ENCODE peak calls at places on chromosomes 12 and 14, in eight cellular contexts. Q is pancreas, K is foreskin fibroblast, B is lung, O is left ventricle myocardium inferior, T is A673, F is colonic mucosa, W is endothelial cell of umbilical vein. E is an unnamed sample.

GRCh38 chr12:104930388-104931326 is 27.4 kb downstream of the SLC41A2 start:
- DNase-seq in B (no peak), K (peak; percentile 16), W (peak; percentile 30), T (no peak), Q (no peak), O (no peak), F (no peak), E (peak; percentile 74)

GRCh38 chr14:105092912-105093425 is 27.7 kb upstream of the GPR132 start:
- DNase-seq in B (peak; percentile 64), Q (peak; percentile 85), T (peak; percentile 68), F (peak; percentile 59), W (peak; percentile 35), K (peak; percentile 85), O (peak; percentile 72), E (peak; percentile 45)

GRCh38 chr12:95473440-95473946 is 459 bp upstream of the METAP2 start:
- DNase-seq in W (peak; percentile 76), K (peak; percentile 63), F (peak; percentile 68), T (peak; percentile 70), Q (no peak), O (no peak), B (peak; percentile 47), E (no peak)

GRCh38 chr14:101216725-101217463 is 313.4 kb upstream of the RTL1 start:
- DNase-seq in Q (no peak), F (no peak), K (no peak), O (no peak), W (no peak), B (no peak), T (no peak), E (peak; percentile 8)

GRCh38 chr12:120887253-120888043 is 16.7 kb downstream of the SPPL3 start:
- DNase-seq in F (no peak), W (no peak), O (no peak), K (no peak), B (no peak), T (no peak), Q (no peak), E (no peak)

GRCh38 chr14:101719708-101720107 is 41.8 kb upstream of the PPP2R5C start:
- DNase-seq in O (no peak), T (no peak), Q (no peak), F (peak; percentile 17), B (no peak), K (no peak), W (no peak), E (no peak)

GRCh38 chr12:90908465-90908864 is 46.5 kb downstream of the CCER1 start:
- DNase-seq in Q (no peak), T (no peak), K (peak; percentile 84), F (no peak), O (no peak), B (no peak), W (peak; percentile 69), E (peak; percentile 83)

GRCh38 chr12:104002686-104003085 is 37.0 kb downstream of the TDG start:
- DNase-seq in O (no peak), Q (no peak), W (no peak), B (no peak), F (no peak), K (no peak), T (no peak), E (peak; percentile 15)

GRCh38 chr14:73237219-73237785 is at the start of gene PAPLN:
- DNase-seq in F (peak; percentile 65), T (no peak), Q (no peak), K (peak; percentile 45), W (no peak), O (no peak), B (no peak), E (peak; percentile 48)

GRCh38 chr12:108419949-108420348 is 80.8 kb upstream of the CMKLR1 start:
- DNase-seq in Q (no peak), F (no peak), K (no peak), T (no peak), O (no peak), B (no peak), W (no peak), E (peak; percentile 9)

GRCh38 chr14:55706341-55706684 is 126.3 kb downstream of the KTN1 start:
- DNase-seq in Q (no peak), W (no peak), B (no peak), F (no peak), O (no peak), K (no peak), T (no peak), E (no peak)

GRCh38 chr12:108858399-108859074 is 1.2 kb upstream of the SSH1 start:
- DNase-seq in F (peak; percentile 47), T (peak; percentile 70), Q (no peak), B (no peak), W (peak; percentile 16), K (peak; percentile 42), O (no peak), E (no peak)

GRCh38 chr12:44863867-44864266 is 12.2 kb downstream of the NELL2 start:
- DNase-seq in O (no peak), B (no peak), W (no peak), K (no peak), Q (no peak), F (no peak), T (no peak), E (no peak)

GRCh38 chr12:106493531-106493930 is 89.3 kb upstream of the RFX4 start:
- DNase-seq in F (no peak), O (no peak), T (peak; percentile 78), W (no peak), K (no peak), Q (no peak), B (no peak), E (no peak)

GRCh38 chr12:117236456-117237001 is 46.3 kb upstream of the FBXO21 start:
- DNase-seq in K (peak; percentile 59), Q (peak; percentile 90), B (peak; percentile 78), W (peak; percentile 45), O (peak; percentile 76), T (peak; percentile 86), F (peak; percentile 85), E (peak; percentile 53)

GRCh38 chr14:37452323-37452722 is 142.7 kb downstream of the FOXA1 start:
- DNase-seq in O (no peak), Q (no peak), F (no peak), T (no peak), B (no peak), W (no peak), K (no peak), E (no peak)

GRCh38 chr14:69595336-69595735 is 16.1 kb upstream of the SUSD6 start:
- DNase-seq in T (no peak), W (no peak), O (no peak), F (no peak), B (no peak), K (no peak), Q (no peak), E (no peak)

GRCh38 chr14:69587389-69587788 is 12.7 kb upstream of the CCDC177 start:
- DNase-seq in T (no peak), Q (no peak), F (peak; percentile 89), B (no peak), W (no peak), O (no peak), K (no peak), E (no peak)

DNA sequence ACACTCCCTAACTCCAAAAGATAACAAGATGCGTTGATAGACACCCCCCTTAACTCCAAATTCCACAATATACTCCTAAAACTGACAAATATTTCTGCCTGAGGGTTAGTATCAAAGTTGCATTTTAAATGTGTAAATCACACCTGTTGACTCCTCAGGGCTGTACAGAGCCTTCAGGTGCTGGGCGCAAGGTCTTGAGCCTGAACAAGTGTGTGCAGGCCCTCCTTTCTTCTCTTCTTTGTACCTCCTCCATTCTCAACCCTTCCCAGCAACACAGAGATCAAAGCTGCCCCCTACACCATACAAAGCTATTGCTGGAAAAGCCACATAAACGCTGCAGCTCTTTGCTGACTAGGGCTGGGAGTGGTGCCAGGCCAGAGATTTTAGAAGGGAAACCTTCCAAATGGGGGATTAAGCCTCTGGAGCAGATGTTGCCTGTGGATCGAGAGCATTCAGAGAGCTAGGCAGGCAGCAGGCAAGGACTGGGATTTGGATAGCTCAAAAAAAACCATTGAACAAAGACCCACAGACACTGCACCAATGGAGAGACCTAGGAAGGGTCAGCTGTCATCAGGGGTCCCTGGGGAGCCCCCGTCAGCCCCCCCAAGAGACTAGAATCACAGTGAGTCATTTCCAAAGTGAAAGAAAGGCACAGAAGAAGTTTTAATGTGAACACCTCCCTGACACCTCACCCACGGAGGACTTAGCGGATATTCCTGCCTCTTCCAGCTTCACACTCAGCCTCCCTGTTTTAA is 18.3 kb upstream of the SUSD6 start:
- DNase-seq in B (no peak), O (no peak), T (peak; percentile 94), Q (no peak), F (peak; percentile 58), W (no peak), K (peak; percentile 80), E (peak; percentile 47)
- H3K4me3 ChIP-seq in B (no peak overlapping the region), O (peak overlapping the region; percentile 17), T (peak overlapping the region; percentile 20), Q (no peak overlapping the region), F (no peak overlapping the region), W (no peak overlapping the region), K (peak overlapping the region; percentile 5), E (no peak overlapping the region)

DNA sequence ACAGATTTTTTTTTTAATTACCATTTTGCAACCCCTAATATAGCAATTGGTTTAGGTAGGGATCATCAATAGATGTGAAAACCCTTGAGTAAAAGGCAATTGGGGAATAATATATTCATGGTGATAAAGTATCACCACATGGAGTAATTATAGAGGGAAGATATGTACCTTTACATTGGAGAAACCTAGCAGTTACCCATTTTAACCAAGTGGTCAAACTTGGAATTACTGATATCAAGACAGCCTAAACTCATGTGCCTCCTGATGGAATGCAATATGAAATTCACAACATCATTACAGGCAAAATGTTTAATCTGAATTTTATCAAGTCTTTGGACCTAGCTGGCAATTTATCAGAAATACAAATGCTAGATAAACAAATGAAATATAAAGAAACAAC is 6.7 kb upstream of the SLC10A1 start:
- DNase-seq in O (no peak), K (no peak), W (no peak), Q (no peak), T (no peak), B (no peak), F (no peak), E (peak; percentile 30)
- TF ChIP-seq CTCF in O (no peak), K (no peak), W (no peak), Q (no peak), T (peak; percentile 29), B (no peak), F (no peak), E (no peak)

GRCh38 chr12:122023339-122024131 is 1.9 kb downstream of the BCL7A start:
- DNase-seq in B (peak; percentile 70), T (peak; percentile 52), O (peak; percentile 69), W (peak; percentile 79), Q (peak; percentile 94), F (peak; percentile 72), K (peak; percentile 91), E (peak; percentile 65)
- H3K4me3 ChIP-seq in B (peak overlapping the region; percentile 76), T (peak overlapping the region; percentile 86), O (peak overlapping the region; percentile 84), W (peak overlapping the region; percentile 78), Q (peak overlapping the region; percentile 77), F (peak overlapping the region; percentile 59), K (peak overlapping the region; percentile 56), E (peak overlapping the region; percentile 61)

GRCh38 chr14:99035712-99036593 is 236.0 kb downstream of the BCL11B start:
- DNase-seq in Q (no peak), T (no peak), O (peak; percentile 81), B (peak; percentile 63), W (no peak), F (peak; percentile 67), K (peak; percentile 66), E (peak; percentile 47)
- TF ChIP-seq CTCF in Q (no peak), T (no peak), O (no peak), B (no peak), W (no peak), F (no peak), K (no peak), E (no peak)

DNA sequence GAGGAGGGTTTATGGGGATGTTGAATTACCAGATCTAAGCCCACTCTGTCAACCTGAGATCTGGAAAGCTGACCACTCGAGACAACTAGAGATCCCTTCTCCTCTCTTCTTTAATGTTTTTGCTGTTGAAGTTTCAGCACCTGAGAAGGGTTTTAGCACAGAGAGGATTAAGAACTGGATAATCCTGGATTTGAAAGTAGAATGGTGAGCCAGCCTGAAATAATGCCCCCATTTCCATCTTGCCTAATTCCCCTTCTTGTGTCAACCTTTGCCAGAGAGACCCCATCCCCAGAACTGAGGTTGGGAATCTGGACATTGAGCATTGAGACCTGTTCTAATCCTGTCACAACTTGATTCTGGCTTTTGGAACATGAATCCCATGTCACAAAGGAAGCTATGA is 87.8 kb upstream of the RFLNA start:
- DNase-seq in F (no peak), B (no peak), W (no peak), T (no peak), O (no peak), Q (no peak), K (no peak), E (no peak)
- H3K4me3 ChIP-seq in F (no peak overlapping the region), B (no peak overlapping the region), W (no peak overlapping the region), T (no peak overlapping the region), O (no peak overlapping the region), Q (no peak overlapping the region), K (no peak overlapping the region), E (no peak overlapping the region)